ENCODE peak calls at places on chromosome 22, in ten cellular contexts. E is Panc1; G is activated T-cell treated with anti-CD3 and anti-CD28 coated beads, Interleukin-2, amount 50 U/mL, for 4 hours; T is upper lobe of left lung; L is T-helper 17 cell; U is IMR-90; W is gastroesophageal sphincter; I is activated naive CD4-positive, alpha-beta T cell treated with anti-CD3 and anti-CD28 coated beads, Interleukin-2, amount 50 U/mL, for 72 hours; Z is DND-41; N is HCT116. F is an unnamed sample.

GRCh38 chr22:24985824-24986214 is 33.3 kb downstream of the KIAA1671 start:
- ATAC-seq in T (peak), I (peak), W (peak), N (no peak), U (no peak), Z (no peak), L (no peak), G (no peak), E (no peak), F (no peak)

GRCh38 chr22:26942301-26942927 is 285.0 kb downstream of the MIAT start:
- ATAC-seq in G (no peak), U (no peak), N (no peak), W (no peak), T (no peak), I (no peak), Z (no peak), E (no peak), L (no peak), F (no peak)

GRCh38 chr22:40094449-40094848 is 83.3 kb upstream of the TNRC6B start:
- ATAC-seq in W (no peak), U (peak), T (no peak), E (no peak), L (peak), N (no peak), I (no peak), G (peak), Z (peak), F (peak)

GRCh38 chr22:37549704-37550059 is 10.6 kb upstream of the CDC42EP1 start:
- ATAC-seq in E (no peak), I (no peak), U (peak), W (no peak), L (no peak), T (no peak), Z (no peak), N (no peak), G (no peak), F (no peak)

GRCh38 chr22:25346859-25347751 is 127.7 kb downstream of the CRYBB2 start:
- ATAC-seq in L (no peak), U (peak), T (no peak), N (no peak), G (no peak), Z (no peak), E (no peak), I (no peak), W (no peak), F (no peak)

GRCh38 chr22:39724390-39724789 is 153.8 kb downstream of the CACNA1I start:
- ATAC-seq in W (no peak), G (no peak), Z (no peak), E (no peak), N (peak), I (no peak), L (no peak), T (no peak), U (no peak), F (no peak)

GRCh38 chr22:20116376-20116950 is 559 bp downstream of the RANBP1 start:
- ATAC-seq in L (no peak), U (no peak), W (no peak), Z (no peak), I (no peak), T (peak), G (no peak), N (peak), E (no peak), F (no peak)

GRCh38 chr22:19700790-19701419 is 13.4 kb upstream of the SEPTIN5 start:
- ATAC-seq in Z (no peak), N (no peak), G (no peak), W (no peak), I (no peak), E (no peak), U (no peak), L (no peak), T (no peak), F (no peak)

GRCh38 chr22:23773247-23774113 is 831 bp downstream of the MMP11 start:
- ATAC-seq in I (no peak), E (no peak), N (no peak), U (no peak), Z (no peak), T (no peak), W (no peak), G (no peak), L (no peak), F (no peak)

GRCh38 chr22:24291538-24292201 is 21.0 kb downstream of the SPECC1L start:
- ATAC-seq in W (no peak), N (no peak), E (no peak), L (no peak), I (no peak), U (no peak), T (no peak), G (no peak), Z (no peak), F (peak)

GRCh38 chr22:24429411-24430365 is 2.3 kb downstream of the ADORA2A start:
- ATAC-seq in W (no peak), L (no peak), G (no peak), Z (peak), U (no peak), I (peak), T (no peak), N (no peak), E (no peak), F (no peak)

GRCh38 chr22:45640291-45640940 is 31.2 kb upstream of the ATXN10 start:
- ATAC-seq in N (no peak), L (no peak), T (no peak), U (no peak), E (no peak), G (no peak), Z (peak), I (no peak), W (no peak), F (no peak)

GRCh38 chr22:41838842-41839618 is 6.1 kb downstream of the SREBF2 start:
- ATAC-seq in Z (no peak), G (no peak), I (no peak), L (no peak), T (no peak), U (no peak), N (no peak), W (no peak), E (no peak), F (no peak)

GRCh38 chr22:38220163-38220562 is 18.4 kb downstream of the MAFF start:
- ATAC-seq in E (no peak), N (no peak), Z (no peak), W (no peak), L (no peak), G (no peak), U (no peak), T (no peak), I (no peak), F (no peak)

GRCh38 chr22:34847072-34847471 is 218.9 kb upstream of the ISX start:
- ATAC-seq in G (no peak), W (no peak), U (no peak), I (no peak), Z (no peak), T (no peak), E (no peak), N (no peak), L (no peak), F (no peak)

GRCh38 chr22:29341056-29341848 is 25.8 kb upstream of the RASL10A start:
- ATAC-seq in U (no peak), W (no peak), I (no peak), Z (no peak), L (no peak), T (no peak), G (no peak), E (no peak), N (no peak), F (no peak)

F was measured in stimulated activated memory B cell treated with anti-CD40 and anti-IgM and Interleukin-4, amounts not matched to agents 10 μg/mL and 1 μg/mL and 100 μg/mL, for 72 hours.